ENCODE peak calls at places on chromosomes 3 and 15, in four cellular contexts. W, N, A and F are unnamed samples. For H3K9me3 and H3K36me3, the result is how much of the 10 kb centered on the place peaks cover.

GRCh38 chr3:146374146-146374545 is 95.2 kb downstream of the PLSCR2 start:
- DNase-seq in N (no peak), A (no peak), W (no peak), F (no peak)

GRCh38 chr15:60935130-60935529 is 294.0 kb downstream of the RORA start:
- DNase-seq in W (no peak), N (no peak), A (no peak), F (no peak)

GRCh38 chr3:136713961-136714514 is 38.1 kb downstream of the STAG1 start:
- DNase-seq in N (no peak), W (no peak), A (no peak), F (no peak)

GRCh38 chr15:99495430-99496301 is 70.1 kb upstream of the MEF2A start:
- DNase-seq in A (no peak), N (no peak), W (no peak), F (no peak)

GRCh38 chr3:43793648-43794372 is 103.1 kb downstream of the ABHD5 start:
- DNase-seq in A (no peak), N (no peak), W (no peak), F (no peak)

GRCh38 chr3:49110780-49111179 is 6.2 kb upstream of the QARS1 start:
- DNase-seq in W (no peak), N (no peak), A (no peak), F (no peak)

GRCh38 chr3:169448501-169448900 is 215.0 kb downstream of the MECOM start:
- DNase-seq in N (no peak), A (no peak), W (no peak), F (no peak)

GRCh38 chr15:70018646-70019600 is 78.8 kb downstream of the TLE3 start:
- DNase-seq in A (no peak), N (no peak), W (peak), F (no peak)

GRCh38 chr3:14141144-14141543 is 16.3 kb downstream of the TMEM43 start:
- DNase-seq in N (no peak), A (no peak), W (no peak), F (no peak)

GRCh38 chr3:99753268-99753975 is 64.2 kb upstream of the CMSS1 start:
- DNase-seq in N (no peak), A (no peak), W (no peak), F (no peak)

GRCh38 chr15:92818658-92819311 is 81.3 kb upstream of the CHD2 start:
- DNase-seq in W (no peak), A (no peak), N (no peak), F (no peak)

GRCh38 chr3:67017211-67017610 is 19.1 kb downstream of the KBTBD8 start:
- DNase-seq in A (no peak), N (no peak), W (no peak), F (no peak)

GRCh38 chr3:152942366-152942765 is 107.4 kb downstream of the P2RY1 start:
- DNase-seq in W (no peak), N (no peak), A (no peak), F (no peak)

GRCh38 chr3:130658666-130659065 is 88.0 kb downstream of the PIK3R4 start:
- DNase-seq in N (no peak), A (no peak), W (no peak), F (no peak)

GRCh38 chr3:26198609-26199008 is 408.7 kb downstream of the OXSM start:
- DNase-seq in A (no peak), W (no peak), N (no peak), F (no peak)

GRCh38 chr3:149314807-149315578 is 18.4 kb downstream of the TM4SF18 start:
- DNase-seq in A (no peak), N (no peak), W (no peak), F (no peak)

GRCh38 chr3:160973067-160973466 is 132.1 kb downstream of the B3GALNT1 start:
- DNase-seq in W (no peak), N (no peak), A (no peak), F (no peak)

GRCh38 chr3:13058346-13059120 is 14.7 kb downstream of the IQSEC1 start:
- DNase-seq in N (no peak), A (no peak), W (no peak), F (no peak)

GRCh38 chr15:48719668-48720067 is 74.2 kb upstream of the FBN1 start:
- DNase-seq in N (no peak), A (no peak), W (no peak), F (no peak)

GRCh38 chr3:12893872-12894271 is 52.5 kb upstream of the RPL32 start:
- DNase-seq in W (no peak), N (no peak), A (no peak), F (no peak)

GRCh38 chr3:183764854-183765731 is 60.3 kb downstream of the MAP6D1 start:
- DNase-seq in N (no peak), A (no peak), W (no peak), F (no peak)

GRCh38 chr3:85838921-85839320 is 880.1 kb downstream of the CADM2 start:
- DNase-seq in A (no peak), W (no peak), N (no peak), F (no peak)

GRCh38 chr3:41328916-41329315 is 129.6 kb downstream of the CTNNB1 start:
- DNase-seq in N (no peak), W (no peak), A (no peak), F (no peak)

GRCh38 chr3:28122227-28122626 is 119.2 kb upstream of the CMC1 start:
- DNase-seq in N (no peak), W (no peak), A (no peak), F (no peak)

GRCh38 chr15:49300856-49301255 is 122.2 kb upstream of the FGF7 start:
- DNase-seq in N (no peak), A (no peak), W (no peak), F (no peak)

GRCh38 chr3:126125781-126126251 is 41.9 kb upstream of the SLC41A3 start:
- DNase-seq in N (peak), W (no peak), A (no peak), F (peak)

DNA sequence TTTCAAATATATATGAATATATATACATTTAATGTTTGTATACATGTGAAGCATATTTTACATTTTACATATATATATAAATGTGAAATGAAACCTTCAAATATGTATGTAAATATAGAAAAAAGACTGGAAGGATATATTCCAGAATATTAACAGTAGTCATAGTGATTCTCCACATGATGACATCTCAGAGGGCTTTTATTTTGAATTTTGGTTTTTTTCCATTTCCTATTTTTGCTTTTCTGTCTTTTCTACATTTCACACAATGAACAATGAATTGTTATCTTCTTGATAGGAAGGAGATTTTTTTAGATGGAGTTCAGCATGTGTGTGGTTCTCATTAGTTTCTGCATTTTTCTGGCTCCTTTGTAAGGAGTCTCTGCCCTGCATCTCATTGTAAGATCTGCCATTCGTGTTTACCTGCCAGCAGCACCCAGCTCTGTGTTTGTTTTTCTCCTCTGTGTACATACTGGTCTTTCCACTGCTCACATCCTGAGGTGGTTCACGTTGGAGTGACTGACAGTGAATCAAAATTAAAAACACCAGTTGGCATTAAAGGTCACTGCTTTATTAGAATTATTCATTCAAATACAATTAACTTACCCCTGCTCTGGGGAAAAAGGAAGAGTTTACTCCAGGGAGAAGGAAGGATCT is 425.3 kb upstream of the MDFIC2 start:
- DNase-seq in N (no peak), A (no peak), W (no peak), F (no peak)
- H3K4me3 ChIP-seq in N (no peak), A (no peak), W (no peak), F (no peak)

GRCh38 chr3:137770821-137771399 is 6.8 kb downstream of the SOX14 start:
- DNase-seq in N (no peak), A (peak), W (no peak), F (no peak)

GRCh38 chr3:137772231-137772617 is 8.1 kb downstream of the SOX14 start:
- DNase-seq in N (no peak), W (no peak), A (no peak), F (no peak)

GRCh38 chr3:137770066-137770805 is 6.1 kb downstream of the SOX14 start:
- DNase-seq in N (peak), A (peak), W (no peak), F (no peak)

GRCh38 chr3:137769321-137770065 is 5.4 kb downstream of the SOX14 start:
- DNase-seq in W (no peak), N (no peak), A (no peak), F (no peak)

DNA sequence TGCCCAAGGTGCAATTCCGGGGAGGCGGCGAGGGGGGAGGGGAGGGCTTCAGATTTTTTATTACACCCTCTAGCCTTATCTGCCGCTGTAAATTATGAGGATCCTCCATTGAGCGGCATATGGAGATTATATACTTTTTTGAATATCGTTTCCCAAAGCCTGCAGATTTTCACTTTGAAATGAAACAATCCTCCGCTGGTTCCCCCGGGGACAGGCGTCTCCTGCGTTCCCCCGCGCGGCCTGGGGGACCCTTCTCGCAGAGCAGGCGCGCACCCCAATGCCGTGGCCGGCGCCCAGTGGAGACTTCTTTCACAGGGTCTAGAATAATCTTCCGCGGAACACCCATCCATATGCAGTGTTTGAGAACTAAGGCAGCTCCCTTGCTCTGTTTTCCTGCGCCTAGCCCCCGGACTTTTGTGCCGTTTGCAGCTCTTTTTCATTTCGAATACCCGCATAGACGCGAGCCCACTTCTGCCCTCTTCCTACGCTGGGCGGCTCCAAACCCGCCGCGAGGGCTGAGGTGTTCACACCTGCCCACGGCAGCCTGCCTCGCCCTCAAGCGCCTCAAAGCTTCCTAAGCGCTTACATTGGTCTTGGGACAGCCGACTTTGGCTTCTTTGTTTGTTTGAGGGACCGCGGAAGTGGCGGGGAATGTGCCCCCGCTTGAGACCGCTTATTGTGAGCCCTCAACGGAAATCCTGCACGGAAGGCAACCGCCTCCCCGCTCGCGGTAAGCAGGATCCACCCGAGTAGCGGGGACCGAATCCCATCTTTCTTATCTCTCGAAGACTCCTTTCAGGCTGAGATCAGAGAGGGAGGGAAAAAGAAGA is 7.5 kb downstream of the SOX14 start:
- DNase-seq in A (peak), W (no peak), N (no peak), F (no peak)
- H3K9me3 ChIP-seq in A (under half), W (under half), N (under half), F (under half)

DNA sequence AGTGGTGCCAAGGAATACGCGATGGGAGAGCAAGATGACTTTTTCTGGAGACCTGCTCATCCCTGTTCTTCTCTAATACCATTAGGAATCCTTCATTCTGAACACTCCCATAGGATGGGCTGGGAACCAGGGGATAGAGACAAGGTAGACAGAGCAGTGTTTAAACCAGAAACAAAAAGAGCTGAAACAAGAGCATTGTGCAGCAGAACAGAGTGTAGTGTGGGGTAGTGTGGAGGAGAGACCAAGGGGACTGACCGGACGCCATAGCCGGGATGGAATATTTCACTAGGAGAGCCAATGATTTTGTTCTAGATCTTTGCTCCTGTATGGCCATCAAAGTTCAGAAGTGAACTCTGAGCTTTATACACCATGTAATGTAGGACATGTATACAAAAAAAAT is 15.6 kb downstream of the HCLS1 start:
- DNase-seq in W (no peak), N (no peak), A (no peak), F (no peak)
- H3K36me3 ChIP-seq in W (under half), N (under half), A (under half), F (under half)

GRCh38 chr15:26771917-26772587 is 814 bp downstream of the GABRB3 start:
- DNase-seq in A (peak), N (no peak), W (no peak), F (no peak)

GRCh38 chr15:26771168-26771916 is 1.5 kb downstream of the GABRB3 start:
- DNase-seq in A (peak), W (no peak), N (no peak), F (peak)

GRCh38 chr15:26767169-26767670 is 5.6 kb downstream of the GABRB3 start:
- DNase-seq in N (no peak), A (no peak), W (no peak), F (no peak)

DNA sequence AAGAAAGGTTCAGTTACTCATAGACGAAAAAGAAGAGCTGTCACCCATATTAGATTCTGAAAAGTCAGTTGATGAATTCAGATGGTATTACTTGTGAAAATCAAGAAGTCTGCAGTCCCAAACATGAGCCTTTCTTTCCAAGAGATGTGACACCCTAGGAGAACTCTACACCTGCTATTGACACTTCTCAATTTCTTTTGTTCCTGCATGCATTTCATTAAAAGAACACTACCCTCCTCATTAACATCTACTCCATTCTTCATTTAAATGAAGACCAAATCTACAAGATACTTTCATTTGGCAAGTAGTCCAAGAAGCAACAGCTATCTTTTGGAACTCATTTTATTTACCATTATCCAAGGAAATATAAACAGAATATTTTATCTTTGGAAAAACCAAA is 6.6 kb downstream of the GABRB3 start:
- DNase-seq in N (no peak), W (no peak), A (no peak), F (no peak)
- H3K4me3 ChIP-seq in N (no peak), W (no peak), A (no peak), F (no peak)

DNA sequence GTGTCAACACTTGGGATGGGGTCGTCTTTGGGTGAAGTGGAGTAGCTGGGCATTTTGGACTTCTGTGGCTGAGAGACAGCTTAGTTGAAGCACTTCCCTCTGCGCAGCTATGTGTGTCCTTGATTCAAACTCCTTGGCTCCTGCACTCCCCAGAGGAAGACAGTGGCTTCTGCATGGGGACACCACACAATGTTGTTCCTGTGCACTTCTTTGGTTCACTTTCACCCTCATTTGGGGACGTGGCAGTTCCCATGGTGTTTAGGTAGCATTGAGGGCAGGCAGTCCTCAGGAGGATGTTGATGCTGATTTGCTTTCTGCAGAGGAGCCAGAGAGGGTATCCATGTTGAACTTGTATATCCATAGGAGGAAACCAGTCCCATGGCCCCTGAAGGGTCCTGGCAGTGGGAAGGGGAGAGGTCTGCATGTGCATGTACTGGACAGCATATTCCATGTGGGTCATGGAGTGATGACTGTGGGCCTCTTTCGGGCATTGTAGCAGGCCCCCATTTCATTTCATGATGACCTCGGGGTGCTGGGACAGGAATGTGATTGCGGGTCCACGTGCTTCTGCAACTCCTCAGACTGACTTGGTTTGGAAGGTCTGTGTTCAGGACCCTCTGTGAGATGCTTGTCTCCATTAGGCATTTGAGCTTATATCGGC is 135.4 kb downstream of the SNRPN start:
- DNase-seq in W (no peak), N (no peak), A (no peak), F (no peak)
- H3K9me3 ChIP-seq in W (under half), N (half or more), A (half or more), F (under half)

GRCh38 chr3:155332668-155333160 is 39.2 kb upstream of the STRIT1 start:
- DNase-seq in W (no peak), N (no peak), A (no peak), F (no peak)

GRCh38 chr3:155330356-155330755 is 36.9 kb upstream of the STRIT1 start:
- DNase-seq in N (no peak), W (no peak), A (no peak), F (no peak)

GRCh38 chr3:155327430-155327829 is 33.9 kb upstream of the STRIT1 start:
- DNase-seq in W (no peak), A (no peak), N (no peak), F (no peak)

GRCh38 chr3:155326901-155327300 is 33.4 kb upstream of the STRIT1 start:
- DNase-seq in W (no peak), N (no peak), A (no peak), F (no peak)

GRCh38 chr3:155329513-155330048 is 36.1 kb upstream of the STRIT1 start:
- DNase-seq in W (no peak), A (no peak), N (no peak), F (no peak)
- H3K36me3 ChIP-seq in W (under half), A (under half), N (under half), F (under half)

DNA sequence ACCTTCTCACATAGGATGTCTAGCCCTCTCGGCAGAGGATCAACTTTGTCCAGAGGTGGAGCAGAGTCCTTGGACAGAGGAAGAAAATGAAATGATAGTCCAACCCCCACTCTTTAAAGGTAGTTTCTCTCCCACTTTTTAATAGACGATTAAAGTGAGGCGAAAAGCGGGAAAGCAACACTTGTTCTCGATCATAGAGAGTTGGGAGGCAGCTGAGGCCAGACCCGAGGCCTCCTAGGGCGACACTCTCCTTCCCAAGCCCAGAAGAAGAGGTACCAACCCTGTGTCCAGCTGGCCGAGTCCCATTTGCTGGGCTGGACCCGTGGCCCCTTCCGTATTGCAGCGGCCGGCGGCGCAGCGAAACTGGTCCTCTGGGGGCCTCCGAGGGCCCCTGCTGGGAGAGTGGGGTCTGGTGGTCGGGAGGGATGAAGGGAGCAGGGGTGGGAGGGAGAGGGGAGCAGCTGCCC is 2.3 kb downstream of the WNT5A start:
- DNase-seq in N (no peak), W (no peak), A (no peak), F (no peak)
- H3K4me3 ChIP-seq in N (peak), W (peak), A (peak), F (no peak)